ENCODE peak calls at places on chromosome 5, in four cellular contexts. E is GM12878, T is HepG2, K is K562. V is an unnamed sample.

GRCh38 chr5:171624396-171624795 is 161.2 kb upstream of the SMIM23 start:
- DNase-seq in E (no peak), T (no peak), K (no peak), V (no peak)

GRCh38 chr5:144460608-144461007 is 289.9 kb downstream of the KCTD16 start:
- DNase-seq in E (no peak), T (no peak), K (no peak), V (no peak)

GRCh38 chr5:68180286-68181038 is 35.1 kb upstream of the PIK3R1 start:
- DNase-seq in E (no peak), T (no peak), K (no peak), V (no peak)

GRCh38 chr5:55160493-55161209 is 680 bp downstream of the GPX8 start:
- DNase-seq in E (no peak), T (no peak), K (no peak), V (peak)

GRCh38 chr5:172078027-172078426 is 71.6 kb upstream of the FBXW11 start:
- DNase-seq in E (no peak), T (no peak), K (no peak), V (no peak)

GRCh38 chr5:32331217-32331926 is 18.6 kb upstream of the MTMR12 start:
- DNase-seq in E (no peak), T (peak), K (no peak), V (no peak)

GRCh38 chr5:72242796-72243475 is 77.1 kb downstream of the MRPS27 start:
- DNase-seq in E (no peak), T (no peak), K (no peak), V (peak)

GRCh38 chr5:41925555-41925946 is 470 bp downstream of the FBXO4 start:
- DNase-seq in E (no peak), T (peak), K (peak), V (peak)

GRCh38 chr5:175880797-175881312 is 9.5 kb downstream of the CPLX2 start:
- DNase-seq in E (no peak), T (no peak), K (no peak), V (no peak)

GRCh38 chr5:131109540-131110255 is 55.4 kb downstream of the HINT1 start:
- DNase-seq in E (peak), T (peak), K (peak), V (peak)

GRCh38 chr5:3100921-3101551 is 349.6 kb upstream of the IRX2 start:
- DNase-seq in E (no peak), T (no peak), K (no peak), V (no peak)

GRCh38 chr5:135439426-135440205 is 7.5 kb downstream of the DCANP1 start:
- DNase-seq in E (no peak), T (no peak), K (no peak), V (no peak)

GRCh38 chr5:77181173-77181572 is 29.3 kb upstream of the PDE8B start:
- DNase-seq in E (no peak), T (no peak), K (no peak), V (no peak)

GRCh38 chr5:128038641-128039040 is 44.9 kb upstream of the SLC12A2 start:
- DNase-seq in E (no peak), T (peak), K (peak), V (no peak)

GRCh38 chr5:7837401-7837800 is 13.5 kb downstream of the CFAP90 start:
- DNase-seq in E (no peak), T (no peak), K (no peak), V (no peak)

GRCh38 chr5:74490814-74491213 is 149.7 kb downstream of the ENC1 start:
- DNase-seq in E (peak), T (no peak), K (no peak), V (no peak)

GRCh38 chr5:38948501-38948900 is 102.7 kb downstream of the OSMR start:
- DNase-seq in E (no peak), T (no peak), K (no peak), V (no peak)

GRCh38 chr5:31232273-31232888 is 38.9 kb downstream of the CDH6 start:
- DNase-seq in E (no peak), T (peak), K (peak), V (peak)

GRCh38 chr5:125409496-125410351 is 663.3 kb upstream of the ZNF608 start:
- DNase-seq in E (no peak), T (no peak), K (no peak), V (peak)

GRCh38 chr5:167123126-167123525 is 1168.3 kb upstream of the WWC1 start:
- DNase-seq in E (no peak), T (no peak), K (no peak), V (no peak)

DNA sequence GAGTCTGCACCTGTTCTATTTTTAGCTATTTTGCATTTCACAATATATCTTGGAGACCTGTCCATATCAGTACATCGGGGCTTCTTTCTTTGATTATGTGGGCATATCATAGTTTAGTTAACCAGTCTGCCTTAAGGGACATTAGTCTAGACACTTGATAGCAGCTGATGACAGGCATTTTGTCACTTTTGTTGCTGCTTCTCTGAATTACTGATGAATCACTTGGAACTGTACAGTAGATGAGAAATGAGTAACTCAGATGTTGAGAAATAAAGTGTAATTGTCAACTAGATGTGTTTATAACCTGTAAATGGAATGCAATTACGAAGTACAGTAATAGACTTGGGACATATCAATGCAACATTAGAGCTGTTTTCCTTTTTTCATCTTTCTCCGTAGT is 7.1 kb downstream of the ZFP2 start:
- DNase-seq in E (no peak), T (no peak), K (no peak), V (no peak)
- TF ChIP-seq FOXK2 in E (no peak), T (no peak), K (no peak), V (no peak)

GRCh38 chr5:157818368-157818767 is 40.6 kb downstream of the CLINT1 start:
- DNase-seq in E (no peak), T (no peak), K (no peak), V (no peak)

GRCh38 chr5:157819502-157820125 is 39.3 kb downstream of the CLINT1 start:
- DNase-seq in E (no peak), T (peak), K (no peak), V (no peak)

GRCh38 chr5:157820593-157821252 is 38.2 kb downstream of the CLINT1 start:
- DNase-seq in E (no peak), T (peak), K (peak), V (peak)

GRCh38 chr5:157817928-157818327 is 41.0 kb downstream of the CLINT1 start:
- DNase-seq in E (no peak), T (no peak), K (no peak), V (no peak)

DNA sequence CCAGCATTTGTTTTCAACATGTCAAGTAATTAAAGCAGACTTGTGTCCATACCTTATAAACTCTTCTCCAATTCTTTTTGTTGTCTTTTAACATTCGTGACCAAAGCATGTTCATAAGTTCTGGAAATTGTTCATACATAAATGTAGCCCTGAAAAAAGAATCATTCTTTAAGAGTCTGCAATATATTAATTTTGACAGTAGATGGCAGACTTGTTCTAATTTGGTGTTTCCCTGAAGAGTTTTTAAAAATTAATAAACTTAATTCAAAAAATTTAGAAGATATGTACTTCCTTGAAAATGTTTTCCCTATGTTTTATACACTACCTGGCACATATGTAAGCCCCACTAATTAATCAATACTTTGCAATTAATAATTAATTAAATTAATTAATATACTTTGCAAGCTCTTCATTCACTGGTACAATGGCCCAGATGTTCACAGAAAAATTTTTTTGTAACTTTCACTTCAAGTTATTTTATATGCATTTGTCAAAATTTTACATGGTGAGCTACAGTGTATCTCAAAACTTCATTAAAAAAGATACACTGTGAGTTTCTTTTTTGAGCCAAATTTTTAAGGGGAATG is 42.2 kb downstream of the CLINT1 start:
- DNase-seq in E (no peak), T (no peak), K (no peak), V (no peak)
- TF ChIP-seq BHLHE40 in E (no peak), T (no peak), K (no peak), V (no peak)

GRCh38 chr5:64972591-64972990 is 203.9 kb downstream of the CWC27 start:
- DNase-seq in E (no peak), T (no peak), K (no peak), V (no peak)

GRCh38 chr5:64971990-64972389 is 203.3 kb downstream of the CWC27 start:
- DNase-seq in E (no peak), T (no peak), K (no peak), V (no peak)

GRCh38 chr5:64973226-64973625 is 204.5 kb downstream of the CWC27 start:
- DNase-seq in E (no peak), T (no peak), K (no peak), V (no peak)

GRCh38 chr5:64971538-64971937 is 202.8 kb downstream of the CWC27 start:
- DNase-seq in E (no peak), T (no peak), K (no peak), V (no peak)
- TF ChIP-seq FOXK2 in E (no peak), T (no peak), K (no peak), V (no peak)

GRCh38 chr5:149760700-149761187 is 30.6 kb downstream of the PPARGC1B start:
- DNase-seq in E (no peak), T (no peak), K (no peak), V (no peak)

GRCh38 chr5:149761461-149761860 is 31.4 kb downstream of the PPARGC1B start:
- DNase-seq in E (no peak), T (no peak), K (no peak), V (no peak)

GRCh38 chr5:149759563-149759962 is 29.5 kb downstream of the PPARGC1B start:
- DNase-seq in E (no peak), T (no peak), K (no peak), V (no peak)

GRCh38 chr5:149757956-149758355 is 27.8 kb downstream of the PPARGC1B start:
- DNase-seq in E (no peak), T (no peak), K (no peak), V (no peak)

GRCh38 chr5:149759986-149760699 is 30.0 kb downstream of the PPARGC1B start:
- DNase-seq in E (no peak), T (no peak), K (no peak), V (no peak)
- TF ChIP-seq BHLHE40 in E (no peak), T (no peak), K (no peak), V (no peak)

V was measured in HEK293T.